ENCODE peak calls at places on chromosomes 7 and 10, in ten cellular contexts. One of them, this sample, is unnamed.

GRCh38 chr10:127524869-127525268 is 24.2 kb upstream of the NPS start:
- DNase-seq in fibroblast of lung: no peak
- DNase-seq in choroid plexus epithelial cell: no peak
- DNase-seq in neural progenitor cell: no peak
- DNase-seq in foreskin keratinocyte: no peak
- DNase-seq in neural crest cell: no peak
- DNase-seq in astrocyte: no peak
- DNase-seq in endothelial cell: no peak
- DNase-seq in fibroblast of mammary gland: no peak
- DNase-seq in mammary epithelial cell: peak
- DNase-seq in this sample: no peak

GRCh38 chr10:96380821-96381220 is 22.0 kb upstream of the OPALIN start:
- DNase-seq in foreskin keratinocyte: no peak
- DNase-seq in fibroblast of mammary gland: peak
- DNase-seq in neural crest cell: no peak
- DNase-seq in fibroblast of lung: no peak
- DNase-seq in endothelial cell: no peak
- DNase-seq in mammary epithelial cell: no peak
- DNase-seq in astrocyte: no peak
- DNase-seq in choroid plexus epithelial cell: peak
- DNase-seq in neural progenitor cell: no peak
- DNase-seq in this sample: no peak

GRCh38 chr10:24518981-24519597 is 204.6 kb downstream of the ARHGAP21 start:
- DNase-seq in fibroblast of lung: peak
- DNase-seq in foreskin keratinocyte: peak
- DNase-seq in choroid plexus epithelial cell: peak
- DNase-seq in neural crest cell: peak
- DNase-seq in neural progenitor cell: peak
- DNase-seq in endothelial cell: peak
- DNase-seq in mammary epithelial cell: peak
- DNase-seq in fibroblast of mammary gland: peak
- DNase-seq in astrocyte: peak
- DNase-seq in this sample: peak

GRCh38 chr10:58834093-58834674 is 321.5 kb downstream of the BICC1 start:
- DNase-seq in foreskin keratinocyte: no peak
- DNase-seq in neural progenitor cell: no peak
- DNase-seq in endothelial cell: no peak
- DNase-seq in neural crest cell: no peak
- DNase-seq in mammary epithelial cell: no peak
- DNase-seq in fibroblast of lung: peak
- DNase-seq in fibroblast of mammary gland: no peak
- DNase-seq in astrocyte: no peak
- DNase-seq in choroid plexus epithelial cell: no peak
- DNase-seq in this sample: no peak

GRCh38 chr10:92350411-92350810 is 59.4 kb downstream of the MARCHF5 start:
- DNase-seq in fibroblast of lung: no peak
- DNase-seq in astrocyte: no peak
- DNase-seq in neural progenitor cell: no peak
- DNase-seq in mammary epithelial cell: no peak
- DNase-seq in choroid plexus epithelial cell: no peak
- DNase-seq in endothelial cell: no peak
- DNase-seq in fibroblast of mammary gland: no peak
- DNase-seq in foreskin keratinocyte: no peak
- DNase-seq in neural crest cell: no peak
- DNase-seq in this sample: no peak

GRCh38 chr7:3439333-3440030 is 138.4 kb downstream of the SDK1 start:
- DNase-seq in foreskin keratinocyte: peak
- DNase-seq in fibroblast of mammary gland: peak
- DNase-seq in astrocyte: peak
- DNase-seq in mammary epithelial cell: peak
- DNase-seq in neural progenitor cell: no peak
- DNase-seq in fibroblast of lung: peak
- DNase-seq in endothelial cell: no peak
- DNase-seq in neural crest cell: no peak
- DNase-seq in choroid plexus epithelial cell: peak
- DNase-seq in this sample: peak

GRCh38 chr7:131538071-131538790 is 18.2 kb downstream of the PODXL start:
- DNase-seq in neural progenitor cell: no peak
- DNase-seq in neural crest cell: no peak
- DNase-seq in choroid plexus epithelial cell: peak
- DNase-seq in fibroblast of lung: no peak
- DNase-seq in fibroblast of mammary gland: no peak
- DNase-seq in astrocyte: peak
- DNase-seq in endothelial cell: no peak
- DNase-seq in mammary epithelial cell: no peak
- DNase-seq in foreskin keratinocyte: peak
- DNase-seq in this sample: no peak

GRCh38 chr7:64102656-64103400 is 57.6 kb downstream of the ZNF727 start:
- DNase-seq in astrocyte: no peak
- DNase-seq in foreskin keratinocyte: no peak
- DNase-seq in mammary epithelial cell: no peak
- DNase-seq in endothelial cell: no peak
- DNase-seq in choroid plexus epithelial cell: no peak
- DNase-seq in neural crest cell: no peak
- DNase-seq in neural progenitor cell: no peak
- DNase-seq in fibroblast of lung: no peak
- DNase-seq in fibroblast of mammary gland: no peak
- DNase-seq in this sample: no peak

GRCh38 chr10:20598590-20598989 is 298.5 kb downstream of the NEBL start:
- DNase-seq in neural crest cell: no peak
- DNase-seq in astrocyte: peak
- DNase-seq in foreskin keratinocyte: peak
- DNase-seq in neural progenitor cell: no peak
- DNase-seq in fibroblast of mammary gland: peak
- DNase-seq in endothelial cell: no peak
- DNase-seq in fibroblast of lung: peak
- DNase-seq in mammary epithelial cell: peak
- DNase-seq in choroid plexus epithelial cell: peak
- DNase-seq in this sample: peak

GRCh38 chr7:41696323-41696916 is 6.5 kb downstream of the INHBA start:
- DNase-seq in neural progenitor cell: peak
- DNase-seq in endothelial cell: peak
- DNase-seq in mammary epithelial cell: peak
- DNase-seq in foreskin keratinocyte: peak
- DNase-seq in fibroblast of lung: peak
- DNase-seq in neural crest cell: peak
- DNase-seq in choroid plexus epithelial cell: peak
- DNase-seq in astrocyte: no peak
- DNase-seq in fibroblast of mammary gland: peak
- DNase-seq in this sample: no peak

GRCh38 chr10:4546500-4546899 is 279.5 kb upstream of the AKR1E2 start:
- DNase-seq in fibroblast of lung: peak
- DNase-seq in fibroblast of mammary gland: peak
- DNase-seq in mammary epithelial cell: peak
- DNase-seq in neural crest cell: no peak
- DNase-seq in endothelial cell: no peak
- DNase-seq in foreskin keratinocyte: no peak
- DNase-seq in choroid plexus epithelial cell: peak
- DNase-seq in neural progenitor cell: no peak
- DNase-seq in astrocyte: peak
- DNase-seq in this sample: no peak

GRCh38 chr10:93415693-93416092 is 66.4 kb downstream of the MYOF start:
- DNase-seq in fibroblast of lung: no peak
- DNase-seq in foreskin keratinocyte: no peak
- DNase-seq in mammary epithelial cell: no peak
- DNase-seq in fibroblast of mammary gland: no peak
- DNase-seq in astrocyte: no peak
- DNase-seq in neural progenitor cell: no peak
- DNase-seq in choroid plexus epithelial cell: no peak
- DNase-seq in endothelial cell: no peak
- DNase-seq in neural crest cell: no peak
- DNase-seq in this sample: no peak
- TF ChIP-seq CTCF in fibroblast of lung: no peak
- TF ChIP-seq CTCF in foreskin keratinocyte: peak
- TF ChIP-seq CTCF in mammary epithelial cell: peak
- TF ChIP-seq CTCF in fibroblast of mammary gland: peak
- TF ChIP-seq CTCF in astrocyte: peak
- TF ChIP-seq CTCF in neural progenitor cell: peak
- TF ChIP-seq CTCF in choroid plexus epithelial cell: peak
- TF ChIP-seq CTCF in endothelial cell: no peak
- TF ChIP-seq CTCF in neural crest cell: peak
- TF ChIP-seq CTCF in this sample: peak

DNA sequence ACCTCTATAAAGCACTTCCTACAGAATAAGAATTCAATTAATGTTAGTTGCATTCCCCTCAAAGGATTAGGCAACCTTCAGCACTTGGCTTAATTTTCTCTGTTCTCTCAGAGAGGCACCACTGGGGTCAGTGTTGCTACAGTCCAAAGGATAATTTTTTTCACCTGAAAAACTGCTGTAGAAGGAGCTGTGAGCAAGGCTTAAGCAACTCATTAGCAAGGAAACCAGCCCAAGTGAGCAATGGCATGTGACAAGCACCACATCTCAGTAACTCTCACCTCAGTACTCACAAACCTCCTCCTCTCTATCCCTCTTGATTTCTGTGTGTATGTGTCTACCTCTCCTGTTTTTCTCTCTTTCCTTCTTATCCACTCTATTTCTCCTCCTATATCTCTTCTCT is 55.9 kb downstream of the DGKI start:
- DNase-seq in neural crest cell: no peak
- DNase-seq in choroid plexus epithelial cell: peak
- DNase-seq in mammary epithelial cell: no peak
- DNase-seq in foreskin keratinocyte: no peak
- DNase-seq in fibroblast of mammary gland: no peak
- DNase-seq in astrocyte: no peak
- DNase-seq in fibroblast of lung: no peak
- DNase-seq in neural progenitor cell: no peak
- DNase-seq in endothelial cell: no peak
- DNase-seq in this sample: no peak
- TF ChIP-seq CTCF in neural crest cell: no peak
- TF ChIP-seq CTCF in choroid plexus epithelial cell: no peak
- TF ChIP-seq CTCF in mammary epithelial cell: no peak
- TF ChIP-seq CTCF in foreskin keratinocyte: no peak
- TF ChIP-seq CTCF in fibroblast of mammary gland: no peak
- TF ChIP-seq CTCF in astrocyte: no peak
- TF ChIP-seq CTCF in fibroblast of lung: no peak
- TF ChIP-seq CTCF in neural progenitor cell: no peak
- TF ChIP-seq CTCF in endothelial cell: no peak
- TF ChIP-seq CTCF in this sample: no peak

GRCh38 chr7:155373359-155374273 is 75.9 kb downstream of the INSIG1 start:
- DNase-seq in choroid plexus epithelial cell: peak
- DNase-seq in mammary epithelial cell: no peak
- DNase-seq in fibroblast of mammary gland: no peak
- DNase-seq in astrocyte: no peak
- DNase-seq in endothelial cell: peak
- DNase-seq in neural crest cell: no peak
- DNase-seq in neural progenitor cell: peak
- DNase-seq in fibroblast of lung: peak
- DNase-seq in foreskin keratinocyte: no peak
- DNase-seq in this sample: no peak

GRCh38 chr7:155369766-155370165 is 72.1 kb downstream of the INSIG1 start:
- DNase-seq in foreskin keratinocyte: no peak
- DNase-seq in fibroblast of mammary gland: no peak
- DNase-seq in astrocyte: no peak
- DNase-seq in neural crest cell: no peak
- DNase-seq in endothelial cell: no peak
- DNase-seq in fibroblast of lung: no peak
- DNase-seq in mammary epithelial cell: no peak
- DNase-seq in neural progenitor cell: no peak
- DNase-seq in choroid plexus epithelial cell: no peak
- DNase-seq in this sample: no peak

GRCh38 chr7:155372782-155373358 is 75.2 kb downstream of the INSIG1 start:
- DNase-seq in neural crest cell: no peak
- DNase-seq in endothelial cell: no peak
- DNase-seq in choroid plexus epithelial cell: no peak
- DNase-seq in foreskin keratinocyte: no peak
- DNase-seq in fibroblast of mammary gland: no peak
- DNase-seq in mammary epithelial cell: no peak
- DNase-seq in astrocyte: no peak
- DNase-seq in neural progenitor cell: no peak
- DNase-seq in fibroblast of lung: no peak
- DNase-seq in this sample: no peak

GRCh38 chr7:155371331-155371883 is 73.7 kb downstream of the INSIG1 start:
- DNase-seq in fibroblast of mammary gland: no peak
- DNase-seq in choroid plexus epithelial cell: no peak
- DNase-seq in foreskin keratinocyte: no peak
- DNase-seq in neural progenitor cell: no peak
- DNase-seq in mammary epithelial cell: no peak
- DNase-seq in neural crest cell: no peak
- DNase-seq in endothelial cell: no peak
- DNase-seq in fibroblast of lung: no peak
- DNase-seq in astrocyte: no peak
- DNase-seq in this sample: no peak

GRCh38 chr7:155371884-155372781 is 74.5 kb downstream of the INSIG1 start:
- DNase-seq in choroid plexus epithelial cell: no peak
- DNase-seq in neural progenitor cell: peak
- DNase-seq in mammary epithelial cell: peak
- DNase-seq in fibroblast of mammary gland: no peak
- DNase-seq in foreskin keratinocyte: no peak
- DNase-seq in neural crest cell: no peak
- DNase-seq in endothelial cell: no peak
- DNase-seq in fibroblast of lung: no peak
- DNase-seq in astrocyte: no peak
- DNase-seq in this sample: no peak
- TF ChIP-seq CTCF in choroid plexus epithelial cell: no peak
- TF ChIP-seq CTCF in neural progenitor cell: peak
- TF ChIP-seq CTCF in mammary epithelial cell: peak
- TF ChIP-seq CTCF in fibroblast of mammary gland: no peak
- TF ChIP-seq CTCF in foreskin keratinocyte: peak
- TF ChIP-seq CTCF in neural crest cell: no peak
- TF ChIP-seq CTCF in endothelial cell: peak
- TF ChIP-seq CTCF in fibroblast of lung: no peak
- TF ChIP-seq CTCF in astrocyte: no peak
- TF ChIP-seq CTCF in this sample: peak

DNA sequence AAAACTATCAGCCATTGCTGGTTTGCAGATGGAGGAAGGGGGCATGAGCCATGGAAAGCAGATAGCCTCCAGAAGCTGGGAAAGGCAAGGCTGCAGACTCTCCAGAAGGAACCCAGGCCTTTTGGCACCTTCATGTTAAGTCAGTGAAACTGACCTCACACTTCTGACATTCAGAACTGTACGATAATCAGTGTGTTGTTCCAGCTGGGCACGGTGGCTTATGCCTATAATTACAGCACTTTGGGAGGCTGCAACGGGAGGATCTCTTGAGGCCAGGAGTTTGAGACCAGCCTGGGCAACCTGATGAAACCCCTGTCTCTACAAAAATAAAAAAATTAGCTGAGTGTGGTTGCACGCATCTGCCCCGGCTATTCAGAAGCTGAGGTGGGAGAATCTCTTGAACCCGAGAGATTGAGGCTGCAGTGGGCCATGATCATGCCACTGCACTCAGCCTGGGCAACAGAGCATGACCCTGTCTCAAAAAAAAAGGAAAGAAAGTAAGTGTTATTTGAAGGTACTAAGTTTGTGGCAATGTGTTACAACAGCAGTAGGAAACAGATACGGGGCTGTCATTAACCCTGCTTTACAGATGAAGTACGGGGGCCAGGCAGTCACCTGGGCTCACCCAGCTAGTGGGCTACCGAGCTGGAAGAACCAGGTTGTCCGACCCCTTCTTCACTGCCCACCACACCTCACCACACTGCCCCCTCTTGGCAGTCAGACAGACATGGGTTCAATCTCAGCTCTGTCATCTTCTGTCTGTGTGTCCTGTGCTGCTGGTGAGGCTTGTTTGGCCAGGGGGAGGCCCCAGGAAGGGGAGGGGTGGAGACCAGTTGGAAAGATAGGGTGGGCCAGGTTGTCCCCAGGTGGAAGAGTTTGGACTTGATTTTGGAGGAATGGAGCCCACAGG is 18.3 kb downstream of the CHST3 start:
- DNase-seq in fibroblast of lung: no peak
- DNase-seq in fibroblast of mammary gland: no peak
- DNase-seq in choroid plexus epithelial cell: no peak
- DNase-seq in mammary epithelial cell: no peak
- DNase-seq in endothelial cell: no peak
- DNase-seq in astrocyte: no peak
- DNase-seq in neural progenitor cell: no peak
- DNase-seq in neural crest cell: no peak
- DNase-seq in foreskin keratinocyte: no peak
- DNase-seq in this sample: no peak
- TF ChIP-seq CTCF in fibroblast of lung: no peak
- TF ChIP-seq CTCF in fibroblast of mammary gland: no peak
- TF ChIP-seq CTCF in choroid plexus epithelial cell: no peak
- TF ChIP-seq CTCF in mammary epithelial cell: no peak
- TF ChIP-seq CTCF in endothelial cell: no peak
- TF ChIP-seq CTCF in astrocyte: no peak
- TF ChIP-seq CTCF in neural progenitor cell: no peak
- TF ChIP-seq CTCF in neural crest cell: no peak
- TF ChIP-seq CTCF in foreskin keratinocyte: peak
- TF ChIP-seq CTCF in this sample: no peak

This sample was measured in AG09319.